ENCODE peak calls at places on chromosomes 6 and 20, in five cellular contexts. E is body of pancreas, V is H1, O is transverse colon, R is ovary. D is an unnamed sample.

GRCh38 chr20:12207875-12208274 is 290.2 kb downstream of the BTBD3 start:
- DNase-seq in R (no peak), E (peak), O (no peak), V (peak), D (no peak)

GRCh38 chr6:145756170-145756662 is 20.9 kb upstream of the EPM2A start:
- DNase-seq in O (no peak), V (no peak), R (no peak), E (peak), D (no peak)

GRCh38 chr6:91299544-91300491 is 712.9 kb upstream of the MAP3K7 start:
- DNase-seq in V (peak), E (no peak), O (peak), R (peak), D (peak)

GRCh38 chr6:142746524-142746923 is 198.5 kb downstream of the HIVEP2 start:
- DNase-seq in E (peak), R (no peak), V (peak), O (no peak), D (no peak)

GRCh38 chr6:113306552-113307145 is 550.5 kb upstream of the MARCKS start:
- DNase-seq in V (peak), E (peak), R (peak), O (peak), D (peak)

GRCh38 chr6:90350689-90351554 is 54.3 kb upstream of the BACH2 start:
- DNase-seq in O (no peak), E (no peak), R (no peak), V (no peak), D (no peak)

GRCh38 chr20:6767166-6767535 is 335 bp upstream of the BMP2 start:
- DNase-seq in E (no peak), R (no peak), V (no peak), O (no peak), D (peak)

GRCh38 chr6:6908116-6908515 is 199.6 kb upstream of the RREB1 start:
- DNase-seq in V (no peak), R (no peak), E (no peak), O (no peak), D (no peak)

GRCh38 chr6:27651371-27651732 is 178.4 kb upstream of the ZNF184 start:
- DNase-seq in R (no peak), V (no peak), O (no peak), E (no peak), D (no peak)

GRCh38 chr6:24339932-24340331 is 17.9 kb downstream of the DCDC2 start:
- DNase-seq in O (no peak), R (no peak), E (no peak), V (no peak), D (no peak)

GRCh38 chr6:49582529-49582928 is 32.1 kb downstream of the C6orf141 start:
- DNase-seq in E (no peak), O (no peak), R (no peak), V (no peak), D (no peak)

GRCh38 chr6:37648465-37649330 is 49.0 kb downstream of the MDGA1 start:
- DNase-seq in R (peak), O (no peak), V (peak), E (peak), D (no peak)

GRCh38 chr6:77292564-77293546 is 170.4 kb downstream of the HTR1B start:
- DNase-seq in R (no peak), V (no peak), E (no peak), O (no peak), D (no peak)

GRCh38 chr6:20817806-20818320 is 283.6 kb downstream of the CDKAL1 start:
- DNase-seq in E (no peak), R (no peak), V (no peak), O (no peak), D (no peak)

GRCh38 chr6:118659513-118660217 is 8.3 kb upstream of the CEP85L start:
- DNase-seq in V (no peak), O (peak), R (no peak), E (no peak), D (no peak)

GRCh38 chr6:94751641-94752329 is 825.5 kb upstream of the MANEA start:
- DNase-seq in R (no peak), E (no peak), V (no peak), O (no peak), D (no peak)

GRCh38 chr6:152450519-152450918 is 186.6 kb downstream of the SYNE1 start:
- DNase-seq in R (no peak), E (no peak), O (no peak), V (no peak), D (no peak)

GRCh38 chr6:22784611-22785010 is 215.2 kb downstream of the HDGFL1 start:
- DNase-seq in V (no peak), E (no peak), O (no peak), R (no peak), D (no peak)

GRCh38 chr6:20377623-20378265 is 23.9 kb upstream of the E2F3 start:
- DNase-seq in V (no peak), E (no peak), R (no peak), O (no peak), D (no peak)

GRCh38 chr6:10578718-10579117 is 57.6 kb downstream of the GCNT2 start:
- DNase-seq in O (no peak), R (no peak), V (no peak), E (no peak), D (no peak)

GRCh38 chr6:127342296-127342945 is 988 bp downstream of the ECHDC1 start:
- DNase-seq in R (no peak), V (no peak), E (peak), O (peak), D (no peak)

GRCh38 chr20:62876826-62877728 is 15.5 kb upstream of the TCFL5 start:
- DNase-seq in V (no peak), R (peak), E (peak), O (peak), D (peak)

GRCh38 chr6:10144772-10145171 is 270.1 kb downstream of the TFAP2A start:
- DNase-seq in R (no peak), V (no peak), O (no peak), E (no peak), D (no peak)

DNA sequence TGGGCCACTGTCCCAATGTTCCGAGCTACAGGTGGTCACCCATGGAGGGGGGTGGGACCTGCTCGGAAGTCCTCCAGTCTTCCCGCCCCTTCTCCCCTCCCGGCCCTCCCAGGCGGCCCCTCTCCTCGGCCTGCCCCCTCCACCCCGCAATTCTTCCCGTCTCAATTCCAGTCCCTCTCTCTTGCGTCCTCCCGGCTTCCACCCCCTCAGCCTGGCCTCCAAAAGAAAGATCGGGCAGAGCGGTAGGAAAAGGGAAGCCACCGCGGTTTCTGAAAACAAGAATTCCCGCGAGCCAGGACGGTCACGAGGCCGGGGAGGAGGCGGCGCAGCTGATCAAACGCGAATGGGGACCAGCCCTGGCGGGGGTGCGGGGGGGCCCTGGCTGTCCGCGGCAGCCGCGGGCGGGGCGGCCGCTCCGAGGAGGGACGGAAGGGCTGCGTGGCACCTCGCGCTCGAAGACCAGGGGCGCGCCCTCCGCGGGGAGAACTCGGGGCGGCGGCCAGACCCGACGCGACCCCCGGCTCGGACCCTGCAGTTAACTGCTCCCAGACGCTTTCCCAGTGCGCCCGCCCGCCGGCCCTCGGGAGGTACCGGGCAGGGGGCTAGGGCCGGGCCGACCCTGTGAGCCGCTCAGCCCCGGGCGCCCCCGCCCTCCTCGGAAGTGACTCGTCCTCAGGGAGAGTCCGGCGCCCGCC is 1.0 kb downstream of the PXDC1 start:
- DNase-seq in R (peak), V (peak), O (peak), E (peak), D (peak)
- TF ChIP-seq POLR2A in R (peak), V (no peak), O (peak), E (peak), D (peak)

GRCh38 chr6:111957623-111958315 is 84.5 kb upstream of the FYN start:
- DNase-seq in O (no peak), V (peak), R (no peak), E (no peak), D (no peak)

GRCh38 chr6:111952821-111953535 is 79.7 kb upstream of the FYN start:
- DNase-seq in V (no peak), O (no peak), R (no peak), E (no peak), D (no peak)

GRCh38 chr6:111956098-111956497 is 82.8 kb upstream of the FYN start:
- DNase-seq in O (no peak), R (no peak), E (no peak), V (no peak), D (no peak)

GRCh38 chr6:111958534-111958933 is 85.3 kb upstream of the FYN start:
- DNase-seq in O (no peak), R (no peak), V (no peak), E (no peak), D (no peak)
- H3K4me3 ChIP-seq in O (no peak), R (no peak), V (no peak), E (no peak), D (no peak)

DNA sequence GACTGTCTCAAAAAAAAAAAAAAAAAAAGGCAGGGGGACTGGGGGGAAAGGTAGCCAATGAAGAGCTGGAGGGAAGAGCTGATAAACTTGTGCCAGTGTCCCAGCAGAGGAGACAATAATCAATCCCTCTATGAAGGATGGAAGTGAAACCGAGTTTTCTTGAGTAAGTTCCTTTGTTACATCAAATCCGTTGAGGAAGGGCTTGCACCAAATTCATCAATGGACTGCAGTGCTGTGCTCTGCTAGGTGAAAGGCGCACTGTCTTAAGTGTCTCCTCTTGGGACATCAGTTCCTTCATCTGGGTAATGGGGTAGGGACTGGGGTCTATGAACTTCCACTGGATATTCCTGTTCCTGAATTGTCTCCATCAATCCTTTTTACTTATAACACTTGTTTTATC is 3.1 kb upstream of the CRIP3 start:
- DNase-seq in V (no peak), R (no peak), O (no peak), E (no peak), D (no peak)
- TF ChIP-seq POLR2A in V (no peak), R (no peak), O (no peak), E (no peak), D (no peak)

GRCh38 chr6:139988702-139989101 is 614.3 kb upstream of the CITED2 start:
- DNase-seq in V (no peak), R (no peak), O (no peak), E (no peak), D (no peak)

GRCh38 chr6:139996253-139996834 is 621.9 kb upstream of the CITED2 start:
- DNase-seq in R (no peak), O (no peak), V (no peak), E (peak), D (no peak)

GRCh38 chr6:139987091-139987490 is 612.6 kb upstream of the CITED2 start:
- DNase-seq in O (no peak), E (no peak), R (no peak), V (no peak), D (no peak)

GRCh38 chr6:139990287-139990686 is 615.8 kb upstream of the CITED2 start:
- DNase-seq in O (no peak), E (no peak), R (no peak), V (no peak), D (no peak)

DNA sequence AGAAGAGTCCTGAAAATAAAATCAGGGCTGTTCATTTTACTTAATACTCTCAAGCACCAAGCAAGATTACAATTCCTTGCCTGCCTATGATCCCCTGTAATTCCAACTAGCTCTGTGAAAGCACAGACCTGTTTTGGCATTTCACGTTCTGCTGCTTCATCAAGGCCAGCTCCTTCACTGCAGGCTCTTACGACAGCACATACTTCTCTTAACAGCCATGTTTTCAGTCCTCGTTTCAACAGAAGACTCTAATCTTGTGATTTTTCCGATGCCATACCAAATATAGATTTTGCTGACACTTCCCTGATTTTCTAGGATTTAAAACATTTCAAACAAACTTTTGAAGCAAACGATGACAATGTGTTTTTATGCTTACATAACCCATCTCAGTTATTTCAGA is 616.4 kb upstream of the CITED2 start:
- DNase-seq in O (no peak), R (no peak), E (no peak), V (no peak), D (no peak)
- H3K4me3 ChIP-seq in O (no peak), R (no peak), E (no peak), V (no peak), D (no peak)

GRCh38 chr6:8080338-8081151 is 16.4 kb upstream of the BLOC1S5 start:
- DNase-seq in V (no peak), E (no peak), R (no peak), O (no peak), D (no peak)
- TF ChIP-seq POLR2A in V (no peak), E (no peak), R (no peak), O (no peak), D (no peak)

DNA sequence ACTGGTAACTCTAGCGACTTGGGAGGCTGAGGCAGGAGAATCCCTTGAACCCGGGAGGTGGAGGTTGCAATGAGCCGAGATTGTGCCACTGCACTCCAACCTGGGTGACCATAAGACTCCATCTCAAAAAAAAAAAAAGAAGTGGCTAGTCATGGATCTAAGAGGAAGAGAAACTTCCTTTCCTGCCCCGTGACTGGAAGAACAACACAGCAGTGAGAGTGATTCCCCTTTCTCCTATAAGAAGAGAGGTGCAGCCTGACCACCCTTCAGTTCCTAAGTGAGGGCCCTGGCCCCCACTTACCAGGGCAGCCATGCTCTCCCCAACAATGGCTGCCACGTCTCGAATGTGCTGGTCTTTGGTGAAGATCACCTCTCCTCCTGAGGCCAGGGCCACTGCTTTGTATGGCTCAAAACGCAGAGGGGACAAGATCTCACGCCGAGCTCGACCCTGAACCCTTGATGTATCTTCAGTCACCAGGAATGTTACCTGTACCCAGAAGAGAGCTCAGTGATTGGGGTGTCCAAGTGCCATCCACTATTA is 6.3 kb downstream of the SAPCD1 start:
- DNase-seq in V (no peak), O (no peak), R (no peak), E (no peak), D (no peak)
- H3K4me3 ChIP-seq in V (no peak), O (no peak), R (no peak), E (no peak), D (no peak)

GRCh38 chr6:41939091-41939847 is 2.3 kb downstream of the CCND3 start:
- DNase-seq in E (no peak), V (peak), R (peak), O (peak), D (peak)
- TF ChIP-seq POLR2A in E (no peak), V (no peak), R (no peak), O (no peak), D (no peak)

GRCh38 chr6:30882764-30883475 is 1.4 kb upstream of the DDR1 start:
- DNase-seq in R (peak), O (peak), V (peak), E (peak), D (no peak)
- H3K4me3 ChIP-seq in R (peak), O (peak), V (peak), E (peak), D (no peak)

GRCh38 chr20:18058661-18059467 is 1.1 kb upstream of the OVOL2 start:
- DNase-seq in O (peak), V (peak), R (no peak), E (peak), D (no peak)
- TF ChIP-seq POLR2A in O (no peak), V (no peak), R (no peak), E (no peak), D (no peak)

DNA sequence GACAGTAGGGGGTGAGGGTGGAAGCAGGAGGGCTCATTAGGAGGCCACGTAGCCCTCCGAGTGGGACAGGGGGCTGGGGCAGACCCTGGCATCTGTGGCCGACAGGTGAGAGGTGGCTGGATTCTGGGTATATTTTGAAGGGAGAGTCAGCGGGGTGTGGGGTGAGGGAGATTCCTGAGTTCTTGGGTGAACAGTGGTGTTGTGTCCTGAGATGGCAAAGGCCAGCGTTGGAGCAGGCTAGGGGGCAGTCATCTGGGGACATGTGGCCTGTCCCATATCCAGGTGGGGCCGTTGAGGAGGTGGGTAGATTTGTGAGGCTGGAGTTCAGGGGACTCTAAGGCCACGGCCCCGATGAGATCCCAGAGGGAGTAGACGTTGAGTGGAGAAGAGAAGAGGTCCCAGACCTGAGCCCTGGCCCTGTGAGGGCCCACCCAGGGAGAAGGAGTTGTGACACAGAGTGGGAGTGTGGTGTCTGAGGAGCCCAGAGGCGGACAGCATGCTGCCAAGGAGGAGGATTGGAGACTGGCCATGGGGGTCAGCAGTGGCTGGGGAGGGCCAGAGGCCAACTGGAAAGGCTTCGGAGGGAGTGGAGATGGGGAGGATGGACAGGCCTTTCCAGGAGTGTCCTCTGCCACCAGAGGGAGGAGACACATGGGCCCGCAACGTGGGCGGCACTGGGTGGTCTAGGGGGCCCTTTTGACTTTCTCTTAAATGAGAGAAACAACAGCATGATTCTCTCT is 19.6 kb downstream of the PACSIN1 start:
- DNase-seq in V (no peak), O (no peak), R (peak), E (no peak), D (no peak)
- H3K4me3 ChIP-seq in V (no peak), O (no peak), R (no peak), E (no peak), D (no peak)